ENCODE peak calls at places on chromosomes 16 and 17, in four cellular contexts. R, X, O and I are unnamed samples.

GRCh38 chr16:81005644-81006471 is 827 bp downstream of the CMC2 start:
- DNase-seq in R (no peak), X (no peak), O (peak), I (peak)

GRCh38 chr17:72592242-72592966 is 471.6 kb downstream of the SOX9 start:
- DNase-seq in X (no peak), O (peak), R (peak), I (no peak)

GRCh38 chr17:60155815-60156214 is 6.0 kb downstream of the CA4 start:
- DNase-seq in X (no peak), R (no peak), O (no peak), I (no peak)

GRCh38 chr16:2296662-2297505 is 29.0 kb upstream of the RNPS1 start:
- DNase-seq in O (peak), R (peak), X (no peak), I (no peak)

GRCh38 chr16:84212631-84213030 is 21.7 kb downstream of the ADAD2 start:
- DNase-seq in O (no peak), R (no peak), X (no peak), I (no peak)

GRCh38 chr16:606656-607307 is 16.9 kb downstream of the RAB40C start:
- DNase-seq in X (no peak), O (no peak), R (no peak), I (no peak)

GRCh38 chr17:39352986-39353385 is 48.4 kb downstream of the FBXL20 start:
- DNase-seq in R (no peak), X (no peak), O (no peak), I (no peak)

GRCh38 chr17:8041249-8041928 is 2.5 kb downstream of the ALOX15B start:
- DNase-seq in R (no peak), O (peak), X (no peak), I (no peak)

GRCh38 chr17:51064061-51064735 is 56.5 kb downstream of the SPAG9 start:
- DNase-seq in O (no peak), X (no peak), R (no peak), I (no peak)

GRCh38 chr17:76262732-76263344 is 2.3 kb upstream of the UBALD2 start:
- DNase-seq in O (no peak), R (no peak), X (no peak), I (no peak)

GRCh38 chr16:81443688-81444447 is 740 bp upstream of the CMIP start:
- DNase-seq in O (no peak), X (no peak), R (no peak), I (no peak)

GRCh38 chr17:79361221-79361734 is 249.6 kb downstream of the RBFOX3 start:
- DNase-seq in O (no peak), X (no peak), R (no peak), I (no peak)

GRCh38 chr17:15965510-15965909 is 20.6 kb downstream of the ADORA2B start:
- DNase-seq in X (no peak), R (no peak), O (no peak), I (no peak)

GRCh38 chr17:64218066-64218465 is 45.0 kb downstream of the TEX2 start:
- DNase-seq in X (no peak), O (no peak), R (no peak), I (no peak)

GRCh38 chr16:88789593-88789992 is 4.6 kb upstream of the PIEZO1 start:
- DNase-seq in O (no peak), R (no peak), X (no peak), I (no peak)

GRCh38 chr16:964696-965395 is 5.9 kb downstream of the LMF1 start:
- DNase-seq in O (no peak), R (no peak), X (peak), I (no peak)

GRCh38 chr16:4788489-4788889 is 344 bp upstream of the SEPTIN12 start:
- DNase-seq in R (no peak), X (no peak), O (no peak), I (no peak)

GRCh38 chr17:8158267-8159031 is 4.3 kb downstream of the VAMP2 start:
- DNase-seq in X (peak), O (peak), R (peak), I (no peak)

GRCh38 chr17:34613064-34614019 is 34.0 kb downstream of the TMEM132E start:
- DNase-seq in R (peak), O (peak), X (no peak), I (no peak)

GRCh38 chr16:81831722-81832126 is 52.6 kb downstream of the PLCG2 start:
- DNase-seq in O (peak), R (no peak), X (peak), I (no peak)

GRCh38 chr17:81717766-81718089 is 5.6 kb downstream of the SLC25A10 start:
- DNase-seq in X (no peak), R (no peak), O (no peak), I (no peak)

GRCh38 chr17:49557204-49558024 is 18.3 kb upstream of the NXPH3 start:
- DNase-seq in X (no peak), R (peak), O (peak), I (no peak)

GRCh38 chr16:74501484-74502479 is 80.5 kb upstream of the CLEC18B start:
- DNase-seq in O (no peak), X (no peak), R (no peak), I (no peak)

GRCh38 chr17:46783031-46783593 is 35.4 kb downstream of the WNT3 start:
- DNase-seq in R (no peak), X (no peak), O (no peak), I (no peak)

GRCh38 chr16:679808-680624 is at the start of gene STUB1:
- DNase-seq in O (peak), X (peak), R (peak), I (no peak)

GRCh38 chr17:6699997-6700947 is 12.9 kb downstream of the SLC13A5 start:
- DNase-seq in R (no peak), X (no peak), O (no peak), I (no peak)

GRCh38 chr17:38667099-38667786 is 7.5 kb downstream of the EPOP start:
- DNase-seq in X (peak), R (peak), O (peak), I (no peak)

GRCh38 chr16:73771196-73771595 is 525.4 kb upstream of the PSMD7 start:
- DNase-seq in R (no peak), O (peak), X (no peak), I (no peak)

GRCh38 chr16:19138601-19139000 is 24.8 kb downstream of the ITPRIPL2 start:
- DNase-seq in O (peak), X (no peak), R (peak), I (no peak)

GRCh38 chr17:66944365-66945203 is 19.9 kb upstream of the CACNG4 start:
- DNase-seq in O (peak), R (peak), X (no peak), I (no peak)

GRCh38 chr17:15091825-15092224 is 173.3 kb downstream of the PMP22 start:
- DNase-seq in R (peak), O (no peak), X (no peak), I (no peak)

GRCh38 chr17:17402558-17402957 is 74.2 kb upstream of the MED9 start:
- DNase-seq in O (no peak), R (no peak), X (no peak), I (no peak)

GRCh38 chr17:10117581-10118001 is 80.8 kb downstream of the GAS7 start:
- DNase-seq in O (no peak), R (no peak), X (no peak), I (no peak)

GRCh38 chr16:72987480-72987901 is 60.4 kb downstream of the ZFHX3 start:
- DNase-seq in X (no peak), O (no peak), R (no peak), I (peak)